ENCODE peak calls at places on chromosomes 6 and 20, in ten cellular contexts. V, B, Q, R, T, U, X, O, Z and F are unnamed samples. For H3K27me3 and H3K9me3, the result is how much of the 10 kb centered on the place peaks cover.

GRCh38 chr6:164133095-164133494 is 718.6 kb downstream of the QKI start:
- DNase-seq in Q (no peak), V (no peak), Z (no peak), O (peak), T (no peak), R (no peak), X (no peak), B (no peak), U (no peak), F (no peak)

GRCh38 chr6:100664274-100665040 is 199.7 kb upstream of the SIM1 start:
- DNase-seq in R (peak), Q (peak), Z (no peak), U (peak), V (no peak), T (no peak), X (no peak), B (no peak), O (peak), F (no peak)

GRCh38 chr6:43278524-43279078 is 19.5 kb upstream of the SLC22A7 start:
- DNase-seq in U (no peak), T (no peak), O (peak), Z (no peak), B (no peak), V (no peak), R (no peak), X (no peak), Q (no peak), F (no peak)

GRCh38 chr6:155224031-155224451 is 39.8 kb upstream of the CLDN20 start:
- DNase-seq in U (peak), B (no peak), R (no peak), X (no peak), Q (no peak), V (no peak), T (no peak), Z (no peak), O (peak), F (no peak)

GRCh38 chr6:144586986-144587385 is 301.9 kb downstream of the UTRN start:
- DNase-seq in R (no peak), X (no peak), Z (no peak), Q (no peak), V (no peak), T (no peak), U (no peak), B (no peak), O (no peak), F (no peak)

GRCh38 chr6:85537055-85537494 is 56.6 kb downstream of the SNX14 start:
- DNase-seq in X (no peak), T (no peak), Q (peak), R (no peak), O (peak), B (no peak), Z (no peak), U (no peak), V (no peak), F (no peak)

GRCh38 chr20:47907031-47907670 is 121.9 kb upstream of the SULF2 start:
- DNase-seq in O (no peak), V (no peak), R (no peak), X (no peak), T (no peak), B (no peak), Z (no peak), Q (no peak), U (no peak), F (no peak)

GRCh38 chr6:126038234-126038633 is 51.9 kb downstream of the TRMT11 start:
- DNase-seq in X (no peak), U (no peak), B (no peak), V (no peak), Z (no peak), Q (no peak), T (no peak), O (no peak), R (no peak), F (no peak)

GRCh38 chr20:15220009-15220656 is 882.7 kb upstream of the FLRT3 start:
- DNase-seq in X (no peak), T (no peak), V (no peak), Z (no peak), B (no peak), O (peak), Q (no peak), U (no peak), R (no peak), F (no peak)

GRCh38 chr20:62668441-62669027 is 26.2 kb downstream of the SLCO4A1 start:
- DNase-seq in Q (no peak), T (peak), Z (no peak), U (peak), B (no peak), X (peak), O (peak), V (no peak), R (peak), F (peak)

GRCh38 chr6:56381852-56382251 is 134.5 kb upstream of the COL21A1 start:
- DNase-seq in U (no peak), B (no peak), Q (no peak), X (no peak), R (no peak), O (peak), Z (no peak), V (no peak), T (no peak), F (no peak)

GRCh38 chr20:31260326-31260932 is 3.0 kb downstream of the DEFB115 start:
- DNase-seq in V (no peak), O (peak), Q (peak), T (no peak), B (no peak), R (no peak), X (no peak), Z (no peak), U (no peak), F (no peak)

GRCh38 chr6:75446278-75446880 is 47.2 kb downstream of the FILIP1 start:
- DNase-seq in B (no peak), T (no peak), X (no peak), U (no peak), Z (no peak), Q (peak), O (no peak), R (no peak), V (no peak), F (no peak)

GRCh38 chr6:63923139-63923739 is 287.6 kb downstream of the PHF3 start:
- DNase-seq in B (no peak), X (no peak), V (no peak), U (no peak), T (no peak), O (peak), Z (no peak), Q (peak), R (no peak), F (no peak)

GRCh38 chr6:170459451-170459850 is 93.7 kb downstream of the PSMB1 start:
- DNase-seq in X (no peak), Z (peak), U (no peak), Q (peak), T (no peak), V (peak), R (no peak), B (no peak), O (peak), F (peak)

GRCh38 chr6:18501313-18502013 is 114.3 kb downstream of the RNF144B start:
- DNase-seq in Z (peak), V (peak), U (no peak), Q (no peak), B (peak), O (no peak), T (peak), X (no peak), R (no peak), F (no peak)

GRCh38 chr6:43924222-43924702 is 154.3 kb downstream of the VEGFA start:
- DNase-seq in V (peak), Z (peak), U (peak), Q (peak), T (no peak), B (no peak), O (no peak), R (no peak), X (peak), F (peak)

GRCh38 chr6:122730775-122731386 is 48.6 kb upstream of the FABP7 start:
- DNase-seq in Q (peak), T (no peak), V (no peak), B (no peak), O (peak), U (no peak), R (peak), Z (no peak), X (no peak), F (no peak)

GRCh38 chr6:85662251-85662650 is 19.6 kb upstream of the SYNCRIP start:
- DNase-seq in X (no peak), Q (no peak), U (no peak), V (no peak), Z (no peak), R (no peak), O (peak), T (no peak), B (no peak), F (no peak)

GRCh38 chr6:147974376-147974775 is 368.3 kb upstream of the SASH1 start:
- DNase-seq in U (no peak), X (no peak), O (peak), Q (no peak), R (no peak), T (no peak), B (no peak), V (no peak), Z (no peak), F (peak)

GRCh38 chr6:79231101-79231500 is 3.4 kb downstream of the HMGN3 start:
- DNase-seq in Z (no peak), O (no peak), T (no peak), V (no peak), Q (no peak), X (no peak), B (no peak), R (no peak), U (no peak), F (no peak)

GRCh38 chr6:110693296-110693695 is 122.0 kb downstream of the CDK19 start:
- DNase-seq in X (no peak), B (no peak), O (no peak), Z (no peak), Q (no peak), R (no peak), T (no peak), V (no peak), U (no peak), F (no peak)

GRCh38 chr6:84618046-84618752 is 146.2 kb downstream of the TBX18 start:
- DNase-seq in B (no peak), U (no peak), O (peak), V (no peak), X (no peak), Q (no peak), Z (no peak), T (no peak), R (no peak), F (peak)

GRCh38 chr6:5302995-5303622 is 41.8 kb downstream of the FARS2 start:
- DNase-seq in X (peak), B (peak), T (peak), Z (peak), V (peak), O (peak), R (peak), Q (peak), U (peak), F (no peak)

GRCh38 chr20:44026932-44027685 is 112.5 kb downstream of the TOX2 start:
- DNase-seq in B (no peak), T (no peak), X (no peak), Q (no peak), V (no peak), O (no peak), U (no peak), Z (peak), R (no peak), F (no peak)

GRCh38 chr6:53906842-53907241 is 112.0 kb downstream of the LRRC1 start:
- DNase-seq in U (no peak), V (no peak), Q (no peak), B (no peak), X (no peak), T (no peak), Z (no peak), R (no peak), O (no peak), F (no peak)

GRCh38 chr6:10585232-10585887 is 64.2 kb downstream of the GCNT2 start:
- DNase-seq in O (no peak), X (no peak), T (no peak), V (no peak), B (no peak), Q (no peak), Z (no peak), U (no peak), R (peak), F (peak)

GRCh38 chr20:64077094-64077493 is 2.2 kb downstream of the RGS19 start:
- DNase-seq in Q (no peak), Z (no peak), R (no peak), V (peak), O (no peak), B (peak), X (peak), U (no peak), T (no peak), F (no peak)

GRCh38 chr6:39446909-39447308 is 124.4 kb upstream of the KCNK16 start:
- DNase-seq in U (no peak), T (no peak), O (no peak), B (no peak), V (no peak), Q (no peak), X (no peak), R (no peak), Z (no peak), F (no peak)

GRCh38 chr6:6694368-6694780 is 105.9 kb downstream of the LY86 start:
- DNase-seq in U (no peak), Z (no peak), V (peak), Q (no peak), T (no peak), O (no peak), X (no peak), B (no peak), R (no peak), F (no peak)

GRCh38 chr6:69308584-69308983 is 488.2 kb downstream of the LMBRD1 start:
- DNase-seq in Q (no peak), T (no peak), B (no peak), V (no peak), R (no peak), O (no peak), U (no peak), Z (no peak), X (no peak), F (no peak)
- H3K4me3 ChIP-seq in Q (no peak), T (no peak), B (no peak), V (no peak), R (no peak), O (no peak), U (no peak), Z (no peak), X (no peak), F (no peak)

DNA sequence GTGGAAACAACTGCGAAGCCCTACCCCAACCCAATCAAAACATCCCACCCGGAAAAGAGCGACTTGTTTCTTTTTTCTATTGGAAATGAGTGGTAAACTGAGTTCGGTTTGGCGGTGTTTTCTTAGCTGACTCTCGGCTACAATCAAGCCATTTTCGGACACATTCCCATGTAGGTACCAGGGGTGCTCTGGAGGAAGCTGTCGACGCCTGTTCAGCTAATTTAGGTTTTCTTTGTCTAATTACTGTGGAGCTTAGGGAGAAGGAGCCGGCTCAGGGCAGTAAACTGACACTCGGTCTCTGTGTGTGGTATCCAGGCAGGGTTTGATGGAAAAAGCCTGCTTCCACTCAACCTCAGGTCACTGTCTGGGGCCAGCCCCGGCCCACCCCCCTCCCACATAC is 1.7 kb upstream of the FOXF2 start:
- DNase-seq in Q (no peak), B (no peak), O (no peak), T (no peak), R (peak), X (no peak), Z (no peak), U (no peak), V (no peak), F (no peak)
- H3K27me3 ChIP-seq in Q (half or more), B (half or more), O (half or more), T (under half), R (half or more), X (under half), Z (half or more), U (half or more), V (half or more), F (under half)

DNA sequence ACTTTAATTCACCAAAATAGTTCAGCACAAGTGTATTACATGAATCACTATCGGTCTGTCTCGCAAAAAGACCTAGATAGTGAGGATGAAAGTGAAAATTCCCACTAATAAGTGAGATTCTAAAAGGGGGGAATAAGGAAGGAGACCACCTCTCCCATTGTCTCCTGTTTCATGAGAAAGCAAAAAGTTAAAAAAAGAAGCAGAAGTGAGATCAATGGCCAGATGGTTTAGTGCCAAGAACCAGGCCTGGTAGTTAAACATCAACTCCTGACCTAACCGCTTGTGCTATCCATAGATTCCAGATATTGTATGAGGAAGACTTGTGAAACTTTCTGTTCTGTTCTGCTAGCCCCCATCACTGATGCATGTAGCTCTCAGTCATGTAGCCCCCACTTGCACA is 293.0 kb downstream of the RNGTT start:
- DNase-seq in O (no peak), V (no peak), Z (no peak), R (no peak), T (no peak), X (no peak), U (no peak), Q (no peak), B (no peak), F (no peak)
- H3K9me3 ChIP-seq in O (under half), V (under half), Z (under half), R (under half), T (under half), X (under half), U (under half), Q (under half), B (half or more), F (under half)

GRCh38 chr20:16607364-16608264 is 34.4 kb upstream of the KIF16B start:
- DNase-seq in B (no peak), T (no peak), X (no peak), O (peak), Q (no peak), Z (no peak), R (no peak), V (no peak), U (no peak), F (no peak)
- H3K4me3 ChIP-seq in B (no peak), T (no peak), X (no peak), O (peak), Q (no peak), Z (no peak), R (no peak), V (no peak), U (no peak), F (no peak)

GRCh38 chr6:149935668-149936067 is 6.1 kb upstream of the ULBP2 start:
- DNase-seq in X (no peak), R (no peak), Z (no peak), V (no peak), Q (no peak), U (no peak), B (no peak), T (no peak), O (no peak), F (no peak)

GRCh38 chr6:149934249-149935156 is 7.3 kb upstream of the ULBP2 start:
- DNase-seq in U (peak), R (peak), Q (peak), B (no peak), V (no peak), X (peak), O (peak), T (peak), Z (no peak), F (peak)

GRCh38 chr6:149933461-149933860 is 8.4 kb upstream of the ULBP2 start:
- DNase-seq in X (no peak), V (no peak), Q (no peak), B (no peak), U (no peak), O (no peak), R (no peak), T (no peak), Z (no peak), F (no peak)

GRCh38 chr6:149936743-149937142 is 5.1 kb upstream of the ULBP2 start:
- DNase-seq in Q (no peak), R (no peak), U (no peak), B (no peak), Z (no peak), V (no peak), X (no peak), O (no peak), T (no peak), F (no peak)

GRCh38 chr6:149935246-149935645 is 6.6 kb upstream of the ULBP2 start:
- DNase-seq in R (no peak), B (no peak), V (no peak), Q (no peak), X (no peak), Z (no peak), U (no peak), O (peak), T (no peak), F (no peak)
- H3K27me3 ChIP-seq in R (half or more), B (half or more), V (half or more), Q (half or more), X (half or more), Z (half or more), U (half or more), O (under half), T (under half), F (under half)

DNA sequence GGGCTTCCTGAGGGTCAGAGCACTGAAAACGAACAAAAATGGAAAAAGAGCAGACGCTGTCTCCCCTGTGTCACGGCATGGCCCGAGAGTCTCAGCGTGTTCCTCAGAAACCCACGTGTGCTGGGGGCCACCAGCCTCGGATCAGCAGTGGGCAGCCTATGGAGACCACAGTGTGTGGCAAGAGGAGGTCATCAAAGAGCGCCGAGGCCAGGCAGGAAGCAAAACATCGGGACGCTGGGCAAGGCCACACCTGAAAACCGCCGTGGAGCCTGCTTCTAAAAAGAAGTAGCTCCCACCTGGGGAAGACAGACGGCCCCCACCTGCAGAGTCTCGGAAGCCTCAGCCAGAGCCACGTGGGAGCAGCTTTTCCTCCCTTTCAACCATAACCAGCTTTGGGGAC is 135.1 kb upstream of the THBS2 start:
- DNase-seq in B (no peak), R (no peak), V (no peak), U (no peak), T (no peak), Z (no peak), Q (no peak), O (no peak), X (no peak), F (no peak)
- H3K9me3 ChIP-seq in B (under half), R (under half), V (under half), U (under half), T (under half), Z (under half), Q (under half), O (under half), X (under half), F (under half)

DNA sequence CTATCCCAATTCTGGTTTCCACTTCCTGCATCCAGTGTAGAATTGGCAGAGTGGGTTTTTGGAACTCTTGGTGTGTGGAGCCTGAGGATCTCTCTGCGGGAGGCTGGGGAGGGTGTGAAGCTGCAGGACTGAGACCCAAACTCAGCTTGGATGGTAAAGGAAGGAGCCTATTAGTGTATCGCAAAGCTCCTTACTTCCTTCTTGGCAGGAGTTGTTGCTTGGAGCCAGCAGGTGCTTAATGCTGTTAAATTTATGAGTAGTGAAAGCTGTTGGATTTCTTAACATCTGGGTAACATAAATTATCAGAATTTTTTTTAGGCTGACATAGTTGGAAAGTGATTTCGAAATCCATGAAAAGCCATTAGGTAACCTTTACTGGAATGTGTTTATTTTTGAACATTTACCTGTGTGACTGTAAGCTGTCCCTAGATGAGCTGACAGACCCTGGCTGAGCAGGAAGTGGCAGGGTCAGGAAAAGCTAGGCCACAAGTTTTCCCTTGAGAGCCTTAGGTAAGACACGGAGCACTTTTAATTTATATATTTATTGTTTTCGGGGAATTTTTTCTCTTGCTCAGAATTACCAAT is 470.4 kb upstream of the SLC35B3 start:
- DNase-seq in U (no peak), T (peak), O (no peak), B (no peak), X (no peak), R (no peak), Z (no peak), V (no peak), Q (no peak), F (no peak)
- H3K4me3 ChIP-seq in U (no peak), T (no peak), O (no peak), B (no peak), X (no peak), R (no peak), Z (peak), V (no peak), Q (no peak), F (no peak)

GRCh38 chr20:51507357-51508036 is 35.0 kb downstream of the NFATC2 start:
- DNase-seq in T (no peak), B (no peak), Z (peak), U (no peak), V (no peak), X (no peak), Q (no peak), R (no peak), O (no peak), F (no peak)
- H3K27me3 ChIP-seq in T (under half), B (under half), Z (under half), U (under half), V (under half), X (under half), Q (under half), R (under half), O (under half), F (under half)

GRCh38 chr20:59629141-59630045 is 25.1 kb downstream of the PHACTR3 start:
- DNase-seq in Z (no peak), V (no peak), X (no peak), R (no peak), T (no peak), U (no peak), Q (no peak), B (no peak), O (no peak), F (no peak)
- H3K9me3 ChIP-seq in Z (under half), V (under half), X (under half), R (under half), T (under half), U (under half), Q (under half), B (under half), O (under half), F (under half)